ENCODE peak calls at places on chromosomes 11 and 22, in seven cellular contexts. R, M, P, X, Y, Z and J are unnamed samples.

GRCh38 chr22:37330200-37331033 is 48.1 kb downstream of the CYTH4 start:
- DNase-seq in R (no peak), M (no peak), P (peak; percentile 95), X (peak; percentile 90), Y (peak; percentile 65), Z (no peak), J (peak; percentile 98)

GRCh38 chr11:10302744-10303557 is 1.9 kb upstream of the ADM start:
- DNase-seq in R (peak; percentile 61), M (peak; percentile 77), P (peak; percentile 59), X (peak; percentile 82), Y (peak; percentile 75), Z (no peak), J (no peak)

GRCh38 chr11:116539211-116539610 is 233.6 kb downstream of the BUD13 start:
- DNase-seq in R (no peak), M (no peak), P (no peak), X (no peak), Y (no peak), Z (no peak), J (no peak)

GRCh38 chr22:29043906-29044575 is 17.6 kb downstream of the C22orf31 start:
- DNase-seq in R (no peak), M (no peak), P (no peak), X (peak; percentile 59), Y (no peak), Z (no peak), J (peak; percentile 80)

GRCh38 chr11:96000064-96000463 is 76.2 kb upstream of the MTMR2 start:
- DNase-seq in R (no peak), M (no peak), P (no peak), X (no peak), Y (no peak), Z (no peak), J (no peak)

GRCh38 chr22:48187272-48187855 is 1424.9 kb downstream of the TBC1D22A start:
- DNase-seq in R (no peak), M (no peak), P (peak; percentile 29), X (no peak), Y (no peak), Z (no peak), J (no peak)

GRCh38 chr22:26835929-26836528 is 178.6 kb downstream of the MIAT start:
- DNase-seq in R (peak; percentile 15), M (peak; percentile 6), P (peak; percentile 84), X (peak; percentile 28), Y (peak; percentile 80), Z (no peak), J (peak; percentile 80)

GRCh38 chr11:86919557-86920210 is 35.5 kb downstream of the FZD4 start:
- DNase-seq in R (no peak), M (no peak), P (peak; percentile 61), X (peak; percentile 59), Y (peak; percentile 19), Z (no peak), J (peak; percentile 52)

GRCh38 chr11:8389034-8389996 is 125.6 kb upstream of the LMO1 start:
- DNase-seq in R (no peak), M (no peak), P (no peak), X (no peak), Y (no peak), Z (no peak), J (peak; percentile 71)

GRCh38 chr11:6240691-6241285 is 1.9 kb downstream of the CNGA4 start:
- DNase-seq in R (no peak), M (no peak), P (no peak), X (no peak), Y (no peak), Z (no peak), J (no peak)

GRCh38 chr11:93248602-93249001 is 50.8 kb upstream of the SLC36A4 start:
- DNase-seq in R (no peak), M (no peak), P (no peak), X (no peak), Y (no peak), Z (no peak), J (no peak)

GRCh38 chr11:116611998-116612620 is 160.7 kb downstream of the BUD13 start:
- DNase-seq in R (no peak), M (no peak), P (no peak), X (no peak), Y (no peak), Z (no peak), J (no peak)

GRCh38 chr11:75388386-75389275 is 10.7 kb upstream of the RPS3 start:
- DNase-seq in R (peak; percentile 55), M (peak; percentile 91), P (peak; percentile 86), X (peak; percentile 74), Y (peak; percentile 88), Z (peak; percentile 26), J (no peak)

GRCh38 chr22:19126874-19127273 is 4.2 kb upstream of the TSSK2 start:
- DNase-seq in R (no peak), M (no peak), P (no peak), X (no peak), Y (no peak), Z (no peak), J (peak; percentile 80)

GRCh38 chr11:120108154-120108784 is 29.6 kb downstream of the TRIM29 start:
- DNase-seq in R (peak; percentile 45), M (peak; percentile 61), P (peak; percentile 78), X (peak; percentile 22), Y (peak; percentile 74), Z (peak; percentile 12), J (peak; percentile 99)

GRCh38 chr11:129145276-129145675 is 46.8 kb downstream of the ARHGAP32 start:
- DNase-seq in R (no peak), M (no peak), P (no peak), X (peak; percentile 44), Y (no peak), Z (no peak), J (no peak)

GRCh38 chr11:78192223-78192719 is 3.6 kb downstream of the USP35 start:
- DNase-seq in R (no peak), M (no peak), P (no peak), X (no peak), Y (no peak), Z (no peak), J (peak; percentile 66)

GRCh38 chr11:61141601-61142028 is 19.6 kb downstream of the VPS37C start:
- DNase-seq in R (no peak), M (peak; percentile 92), P (no peak), X (no peak), Y (no peak), Z (no peak), J (no peak)

GRCh38 chr22:33438273-33438672 is 380.1 kb upstream of the SYN3 start:
- DNase-seq in R (no peak), M (no peak), P (no peak), X (peak; percentile 98), Y (peak; percentile 5), Z (no peak), J (peak; percentile 88)

GRCh38 chr11:108620958-108621772 is 27.6 kb upstream of the EXPH5 start:
- DNase-seq in R (no peak), M (no peak), P (no peak), X (no peak), Y (no peak), Z (no peak), J (no peak)

GRCh38 chr11:76660533-76661305 is 9.8 kb downstream of the LRRC32 start:
- DNase-seq in R (no peak), M (no peak), P (no peak), X (no peak), Y (no peak), Z (no peak), J (peak; percentile 66)

GRCh38 chr11:33040127-33040861 is 922 bp downstream of the TCP11L1 start:
- DNase-seq in R (no peak), M (peak; percentile 6), P (no peak), X (no peak), Y (peak; percentile 70), Z (no peak), J (no peak)

GRCh38 chr22:23521442-23522113 is 58.5 kb downstream of the IGLL1 start:
- DNase-seq in R (peak; percentile 49), M (peak; percentile 93), P (peak; percentile 92), X (peak; percentile 97), Y (peak; percentile 73), Z (peak; percentile 27), J (peak; percentile 100)

GRCh38 chr22:19757985-19758895 is 2.3 kb upstream of the TBX1 start:
- DNase-seq in R (no peak), M (no peak), P (peak; percentile 52), X (no peak), Y (no peak), Z (no peak), J (peak; percentile 92)

GRCh38 chr11:106391771-106392412 is 314.4 kb downstream of the AASDHPPT start:
- DNase-seq in R (no peak), M (no peak), P (no peak), X (no peak), Y (no peak), Z (no peak), J (peak; percentile 18)

GRCh38 chr11:67524480-67524808 is 1.2 kb upstream of the CABP2 start:
- DNase-seq in R (no peak), M (no peak), P (no peak), X (no peak), Y (no peak), Z (no peak), J (no peak)

GRCh38 chr11:94272738-94273313 is 31.6 kb upstream of the IZUMO1R start:
- DNase-seq in R (no peak), M (no peak), P (no peak), X (no peak), Y (no peak), Z (no peak), J (no peak)

GRCh38 chr11:66495401-66495844 is 15.0 kb upstream of the BBS1 start:
- DNase-seq in R (no peak), M (no peak), P (peak; percentile 71), X (no peak), Y (peak; percentile 30), Z (no peak), J (peak; percentile 38)

GRCh38 chr11:1121343-1122331 is 36.1 kb upstream of the MUC5AC start:
- DNase-seq in R (no peak), M (no peak), P (no peak), X (no peak), Y (peak; percentile 2), Z (no peak), J (peak; percentile 89)

GRCh38 chr22:23401111-23401909 is 178.8 kb downstream of the IGLL1 start:
- DNase-seq in R (no peak), M (no peak), P (no peak), X (no peak), Y (no peak), Z (no peak), J (peak; percentile 97)